ENCODE peak calls at places on chromosome 6, in eight cellular contexts. B, Q, U, O, J, R, D and K are unnamed samples.

GRCh38 chr6:153392156-153392555 is 261.1 kb upstream of the RGS17 start:
- DNase-seq in Q (no peak), D (no peak), J (no peak), O (no peak), R (no peak), U (no peak), B (no peak), K (no peak)

GRCh38 chr6:25136879-25137278 is 142.3 kb upstream of the CARMIL1 start:
- DNase-seq in J (no peak), U (no peak), B (no peak), D (no peak), R (no peak), O (no peak), Q (no peak), K (no peak)

GRCh38 chr6:32668226-32668747 is 1.8 kb upstream of the HLA-DQB1 start:
- DNase-seq in Q (no peak), O (peak; percentile 18), R (peak; percentile 19), J (peak; percentile 52), D (peak; percentile 30), U (no peak), B (no peak), K (no peak)

GRCh38 chr6:144321839-144322591 is 36.9 kb downstream of the UTRN start:
- DNase-seq in U (no peak), O (no peak), D (no peak), R (peak; percentile 65), Q (no peak), B (no peak), J (no peak), K (no peak)

GRCh38 chr6:96812077-96812703 is 25.1 kb downstream of the GPR63 start:
- DNase-seq in R (peak; percentile 24), O (no peak), D (no peak), B (no peak), U (no peak), J (no peak), Q (no peak), K (no peak)

GRCh38 chr6:30060634-30060981 is 457 bp upstream of the POLR1H start:
- DNase-seq in D (no peak), Q (no peak), R (peak; percentile 36), J (peak; percentile 56), U (no peak), B (peak; percentile 48), O (peak; percentile 30), K (no peak)

GRCh38 chr6:2870046-2870636 is 28.5 kb upstream of the SERPINB1 start:
- DNase-seq in U (no peak), O (no peak), J (no peak), D (no peak), B (no peak), Q (no peak), R (no peak), K (no peak)

GRCh38 chr6:2909718-2910117 is 6.6 kb upstream of the SERPINB9 start:
- DNase-seq in J (no peak), Q (no peak), R (peak; percentile 40), U (no peak), D (no peak), B (no peak), O (no peak), K (no peak)

GRCh38 chr6:11439908-11440307 is 97.6 kb upstream of the TMEM170B start:
- DNase-seq in J (no peak), R (no peak), D (no peak), B (no peak), O (no peak), Q (no peak), U (no peak), K (no peak)

GRCh38 chr6:116036075-116036773 is 24.5 kb downstream of the FRK start:
- DNase-seq in Q (no peak), J (no peak), D (no peak), R (no peak), O (no peak), B (no peak), U (no peak), K (no peak)

GRCh38 chr6:122385857-122386256 is 13.6 kb upstream of the HSF2 start:
- DNase-seq in R (no peak), D (no peak), J (no peak), Q (no peak), B (no peak), U (no peak), O (no peak), K (no peak)

GRCh38 chr6:119129148-119129967 is 50.9 kb upstream of the FAM184A start:
- DNase-seq in J (no peak), B (no peak), O (no peak), U (peak; percentile 59), Q (no peak), R (peak; percentile 76), D (peak; percentile 50), K (no peak)

GRCh38 chr6:35850209-35850608 is 45.1 kb downstream of the LHFPL5 start:
- DNase-seq in J (no peak), R (no peak), Q (no peak), D (no peak), O (no peak), U (no peak), B (no peak), K (no peak)

GRCh38 chr6:168387426-168387825 is 53.6 kb upstream of the SMOC2 start:
- DNase-seq in U (no peak), J (no peak), B (no peak), R (no peak), O (no peak), D (no peak), Q (no peak), K (no peak)

GRCh38 chr6:34583461-34583860 is 27.3 kb upstream of the SPDEF start:
- DNase-seq in J (no peak), B (peak; percentile 26), D (no peak), R (no peak), Q (no peak), O (no peak), U (no peak), K (no peak)

GRCh38 chr6:47180633-47181032 is 129.1 kb downstream of the TNFRSF21 start:
- DNase-seq in O (no peak), R (peak; percentile 44), Q (no peak), B (no peak), U (peak; percentile 40), J (no peak), D (no peak), K (no peak)

GRCh38 chr6:43493833-43494232 is 16.3 kb downstream of the LRRC73 start:
- DNase-seq in Q (no peak), O (no peak), U (no peak), R (no peak), D (no peak), J (no peak), B (no peak), K (no peak)

GRCh38 chr6:132399376-132400074 is 1.8 kb downstream of the MOXD1 start:
- DNase-seq in Q (no peak), O (no peak), U (no peak), R (peak; percentile 85), B (no peak), D (no peak), J (no peak), K (no peak)

GRCh38 chr6:103327079-103327478 is 1532.6 kb downstream of the HACE1 start:
- DNase-seq in J (no peak), D (no peak), B (no peak), Q (no peak), O (no peak), R (no peak), U (no peak), K (no peak)

GRCh38 chr6:3228046-3228671 is 706 bp upstream of the TUBB2B start:
- DNase-seq in J (no peak), U (no peak), B (no peak), Q (no peak), O (no peak), R (no peak), D (peak; percentile 37), K (no peak)

GRCh38 chr6:36615018-36615761 is 21.0 kb downstream of the SRSF3 start:
- DNase-seq in J (peak; percentile 64), U (no peak), Q (no peak), D (peak; percentile 50), O (peak; percentile 39), R (peak; percentile 69), B (no peak), K (no peak)

GRCh38 chr6:34170341-34170740 is 24.5 kb upstream of the GRM4 start:
- DNase-seq in O (no peak), B (no peak), J (no peak), D (no peak), R (peak; percentile 8), U (no peak), Q (no peak), K (no peak)

GRCh38 chr6:14452567-14453527 is 335.3 kb downstream of the CD83 start:
- DNase-seq in Q (no peak), D (peak; percentile 57), J (no peak), U (no peak), B (no peak), R (no peak), O (no peak), K (peak; percentile 59)

GRCh38 chr6:123879749-123880148 is 76.1 kb downstream of the NKAIN2 start:
- DNase-seq in B (no peak), Q (no peak), U (no peak), O (no peak), R (no peak), J (no peak), D (no peak), K (no peak)
- H3K4me1 ChIP-seq in B (no peaks in the 10 kb centered on the region), Q (no peaks in the 10 kb centered on the region), U (no peaks in the 10 kb centered on the region), O (no peaks in the 10 kb centered on the region), R (no peaks in the 10 kb centered on the region), J (no peaks in the 10 kb centered on the region), D (no peaks in the 10 kb centered on the region), K (no peaks in the 10 kb centered on the region)

GRCh38 chr6:31543639-31544038 is 1.8 kb upstream of the DDX39B start:
- DNase-seq in B (no peak), U (no peak), J (no peak), D (no peak), R (no peak), Q (no peak), O (no peak), K (no peak)
- H3K4me1 ChIP-seq in B (peaks cover 17% of the 10 kb centered on the region), U (peaks cover 10% of the 10 kb centered on the region), J (peaks cover 46% of the 10 kb centered on the region), D (peaks cover 59% of the 10 kb centered on the region), R (peaks cover 16% of the 10 kb centered on the region), Q (peaks cover 60% of the 10 kb centered on the region), O (peaks cover 36% of the 10 kb centered on the region), K (peaks cover 29% of the 10 kb centered on the region)

DNA sequence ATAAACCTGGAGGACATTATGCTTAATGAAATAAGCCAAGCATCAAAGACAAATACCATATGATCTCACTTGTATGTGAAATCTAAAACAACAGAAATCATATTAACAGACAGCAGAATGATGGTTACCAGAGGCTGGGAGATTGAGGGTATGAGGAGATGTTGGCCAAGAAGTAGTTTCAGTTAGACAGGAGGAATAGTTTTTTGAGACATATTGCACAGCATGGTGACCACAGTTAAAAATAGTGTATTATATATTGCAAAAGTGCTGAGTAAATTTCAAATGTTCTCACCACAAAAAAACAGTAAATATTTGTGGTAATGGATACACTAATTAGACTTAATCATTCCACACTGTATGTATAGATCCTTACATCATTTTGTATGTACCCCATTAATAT is 1.8 kb downstream of the GABRR1 start:
- DNase-seq in Q (no peak), J (no peak), U (no peak), R (no peak), O (no peak), D (no peak), B (no peak), K (no peak)
- H3K4me1 ChIP-seq in Q (no peaks in the 10 kb centered on the region), J (no peaks in the 10 kb centered on the region), U (no peaks in the 10 kb centered on the region), R (no peaks in the 10 kb centered on the region), O (no peaks in the 10 kb centered on the region), D (no peaks in the 10 kb centered on the region), B (no peaks in the 10 kb centered on the region), K (no peaks in the 10 kb centered on the region)

GRCh38 chr6:148869589-148869988 is 122.8 kb downstream of the UST start:
- DNase-seq in J (no peak), R (peak; percentile 98), D (no peak), Q (no peak), O (no peak), B (no peak), U (no peak), K (no peak)
- H3K4me1 ChIP-seq in J (no peaks in the 10 kb centered on the region), R (peaks cover 14% of the 10 kb centered on the region), D (no peaks in the 10 kb centered on the region), Q (peaks cover 59% of the 10 kb centered on the region), O (no peaks in the 10 kb centered on the region), B (no peaks in the 10 kb centered on the region), U (no peaks in the 10 kb centered on the region), K (no peaks in the 10 kb centered on the region)